ENCODE peak calls at places on chromosomes 7 and 10, in four cellular contexts. O, J, L and R are unnamed samples.

GRCh38 chr10:73460897-73461296 is 27.5 kb upstream of the MSS51 start:
- DNase-seq in L (no peak), O (no peak), J (no peak), R (no peak)

GRCh38 chr10:78212134-78212785 is 178.6 kb downstream of the RPS24 start:
- DNase-seq in J (no peak), L (peak), O (peak), R (no peak)

GRCh38 chr7:1924185-1924817 is 254.2 kb downstream of the ELFN1 start:
- DNase-seq in L (peak), J (no peak), O (peak), R (no peak)

GRCh38 chr7:134866581-134866980 is 87.1 kb downstream of the CALD1 start:
- DNase-seq in O (no peak), J (no peak), L (no peak), R (no peak)

GRCh38 chr7:22066484-22066883 is 120.8 kb upstream of the CDCA7L start:
- DNase-seq in J (no peak), L (no peak), O (no peak), R (no peak)

GRCh38 chr7:105721571-105722104 is 140.3 kb upstream of the EFCAB10 start:
- DNase-seq in J (no peak), L (no peak), O (no peak), R (no peak)

GRCh38 chr10:127801302-127801701 is 64.3 kb downstream of the FOXI2 start:
- DNase-seq in L (no peak), J (no peak), O (no peak), R (no peak)

GRCh38 chr10:123009105-123009805 is 449 bp downstream of the ACADSB start:
- DNase-seq in L (no peak), O (peak), J (peak), R (no peak)

GRCh38 chr7:74271742-74272141 is 17.5 kb upstream of the CLIP2 start:
- DNase-seq in O (no peak), L (no peak), J (no peak), R (no peak)

GRCh38 chr10:83701799-83702198 is 437.5 kb upstream of the GHITM start:
- DNase-seq in O (no peak), J (no peak), L (no peak), R (no peak)

GRCh38 chr10:59234194-59234593 is 57.8 kb downstream of the PHYHIPL start:
- DNase-seq in J (no peak), L (peak), O (no peak), R (no peak)

GRCh38 chr7:91325731-91326130 is 61.5 kb downstream of the FZD1 start:
- DNase-seq in J (no peak), O (no peak), L (peak), R (no peak)

GRCh38 chr10:103637855-103638561 is 144.5 kb downstream of the NEURL1 start:
- DNase-seq in L (peak), J (peak), O (no peak), R (no peak)

GRCh38 chr7:31105256-31105950 is 53.3 kb downstream of the ADCYAP1R1 start:
- DNase-seq in L (no peak), J (peak), O (peak), R (no peak)

GRCh38 chr7:157521752-157522151 is 184.9 kb downstream of the DNAJB6 start:
- DNase-seq in L (no peak), O (peak), J (no peak), R (no peak)

GRCh38 chr7:151745090-151745638 is 131.8 kb downstream of the PRKAG2 start:
- DNase-seq in L (peak), J (peak), O (no peak), R (peak)

GRCh38 chr10:44292390-44293002 is 92.4 kb downstream of the CXCL12 start:
- DNase-seq in O (peak), J (no peak), L (no peak), R (no peak)

GRCh38 chr10:11906714-11907113 is 83.6 kb downstream of the PROSER2 start:
- DNase-seq in L (no peak), J (no peak), O (no peak), R (no peak)

GRCh38 chr7:151271699-151272355 is 23.3 kb upstream of the SMARCD3 start:
- DNase-seq in J (peak), L (no peak), O (no peak), R (no peak)

GRCh38 chr10:12540341-12540781 is 191.0 kb downstream of the CAMK1D start:
- DNase-seq in O (no peak), J (no peak), L (peak), R (no peak)

GRCh38 chr10:132158122-132158741 is 28.5 kb upstream of the DPYSL4 start:
- DNase-seq in L (no peak), O (no peak), J (no peak), R (no peak)

GRCh38 chr7:121547341-121548092 is 151.4 kb upstream of the FAM3C start:
- DNase-seq in J (no peak), L (peak), O (no peak), R (no peak)

GRCh38 chr10:14695833-14696232 is 78.9 kb downstream of the FAM107B start:
- DNase-seq in L (no peak), O (no peak), J (no peak), R (no peak)

GRCh38 chr10:125095776-125096175 is 64.6 kb downstream of the CTBP2 start:
- DNase-seq in L (no peak), J (no peak), O (no peak), R (no peak)

GRCh38 chr7:93949468-93949867 is 27.9 kb downstream of the GNG11 start:
- DNase-seq in L (peak), J (no peak), O (no peak), R (peak)

GRCh38 chr10:14671383-14671782 is 103.3 kb downstream of the FAM107B start:
- DNase-seq in J (no peak), L (no peak), O (no peak), R (no peak)

GRCh38 chr7:157614457-157615020 is 277.7 kb downstream of the DNAJB6 start:
- DNase-seq in J (peak), O (no peak), L (no peak), R (no peak)

GRCh38 chr10:5905854-5906507 is 15.9 kb downstream of the FBH1 start:
- DNase-seq in O (no peak), J (no peak), L (no peak), R (no peak)

GRCh38 chr10:89664206-89664605 is 19.2 kb upstream of the PANK1 start:
- DNase-seq in O (no peak), L (no peak), J (no peak), R (no peak)

GRCh38 chr7:94510582-94511456 is 1.2 kb downstream of the CASD1 start:
- DNase-seq in L (peak), J (peak), O (peak), R (no peak)

GRCh38 chr7:144454256-144455039 is 51.0 kb upstream of the NOBOX start:
- DNase-seq in J (no peak), O (no peak), L (no peak), R (no peak)

GRCh38 chr7:46739378-46740234 is 818.5 kb upstream of the IGFBP3 start:
- DNase-seq in J (no peak), L (no peak), O (no peak), R (no peak)

GRCh38 chr7:84194484-84195260 is at the start of gene SEMA3A:
- DNase-seq in L (peak), J (no peak), O (peak), R (no peak)

GRCh38 chr7:125136755-125137547 is 207.3 kb upstream of the POT1 start:
- DNase-seq in J (no peak), O (no peak), L (peak), R (peak)

GRCh38 chr7:124420367-124420766 is 345.2 kb downstream of the GPR37 start:
- DNase-seq in L (no peak), J (no peak), O (no peak), R (no peak)

GRCh38 chr7:498678-499641 is 20.7 kb downstream of the PDGFA start:
- DNase-seq in J (no peak), L (no peak), O (no peak), R (no peak)

GRCh38 chr10:34889004-34889869 is 74.1 kb upstream of the PARD3 start:
- DNase-seq in L (peak), O (no peak), J (no peak), R (peak)

GRCh38 chr7:156943091-156944041 is 6.1 kb upstream of the NOM1 start:
- DNase-seq in O (no peak), L (no peak), J (no peak), R (no peak)

GRCh38 chr10:37436361-37436760 is 311.0 kb downstream of the ANKRD30A start:
- DNase-seq in O (no peak), J (no peak), L (no peak), R (no peak)

DNA sequence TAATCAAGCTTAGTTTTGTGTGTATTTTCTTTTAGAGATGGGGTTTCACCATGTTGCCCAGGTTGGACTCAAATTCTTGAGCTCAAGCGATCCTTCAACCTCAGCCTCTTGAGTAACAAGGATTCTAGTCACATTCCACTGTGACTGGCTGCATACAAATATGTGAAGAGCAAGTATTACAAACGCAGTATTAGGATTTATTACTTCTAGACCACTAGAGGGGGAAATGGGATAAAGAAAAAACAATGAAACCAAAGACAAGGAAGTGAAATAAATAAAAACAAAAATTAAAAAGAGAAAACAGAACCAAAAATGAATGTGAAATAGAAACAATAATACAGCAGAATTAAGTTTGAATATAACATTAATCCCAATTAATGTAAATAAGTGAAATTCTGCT is 308.7 kb downstream of the ANKRD30A start:
- DNase-seq in O (no peak), L (no peak), J (no peak), R (no peak)
- TF ChIP-seq CTCF in O (peak), L (no peak), J (no peak), R (no peak)

GRCh38 chr10:33193867-33194521 is 140.5 kb downstream of the NRP1 start:
- DNase-seq in J (peak), L (peak), O (no peak), R (no peak)

GRCh38 chr10:33189373-33189772 is 145.1 kb downstream of the NRP1 start:
- DNase-seq in J (no peak), O (no peak), L (no peak), R (no peak)

GRCh38 chr10:33187427-33187999 is 147.0 kb downstream of the NRP1 start:
- DNase-seq in O (no peak), J (no peak), L (no peak), R (no peak)

GRCh38 chr10:33193057-33193866 is 141.2 kb downstream of the NRP1 start:
- DNase-seq in J (peak), L (peak), O (peak), R (peak)

DNA sequence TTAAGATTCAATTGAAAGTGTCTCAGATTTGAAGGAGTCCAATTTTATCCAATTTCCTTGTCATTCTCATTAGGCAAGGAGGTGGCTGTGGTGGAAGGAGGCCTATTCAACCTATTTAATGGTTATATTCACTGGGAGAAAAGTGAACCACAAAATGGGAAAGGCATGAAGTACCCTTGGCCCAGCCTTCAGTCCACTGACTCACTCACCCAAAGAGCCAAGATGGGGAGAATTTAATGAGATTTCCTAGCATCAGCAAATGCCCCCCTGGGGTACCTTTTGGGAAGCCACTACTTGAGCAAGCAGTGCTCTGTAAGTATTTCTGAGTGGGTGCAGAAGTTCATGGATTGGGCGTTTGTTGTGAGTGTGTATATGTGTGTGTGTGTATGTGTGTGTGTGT is 144.1 kb downstream of the NRP1 start:
- DNase-seq in O (no peak), L (peak), J (no peak), R (no peak)
- H3K4me3 ChIP-seq in O (no peak), L (no peak), J (no peak), R (no peak)

GRCh38 chr10:126262971-126263370 is 125.3 kb downstream of the ADAM12 start:
- DNase-seq in L (no peak), O (no peak), J (no peak), R (no peak)
- TF ChIP-seq CTCF in L (no peak), O (no peak), J (no peak), R (no peak)

DNA sequence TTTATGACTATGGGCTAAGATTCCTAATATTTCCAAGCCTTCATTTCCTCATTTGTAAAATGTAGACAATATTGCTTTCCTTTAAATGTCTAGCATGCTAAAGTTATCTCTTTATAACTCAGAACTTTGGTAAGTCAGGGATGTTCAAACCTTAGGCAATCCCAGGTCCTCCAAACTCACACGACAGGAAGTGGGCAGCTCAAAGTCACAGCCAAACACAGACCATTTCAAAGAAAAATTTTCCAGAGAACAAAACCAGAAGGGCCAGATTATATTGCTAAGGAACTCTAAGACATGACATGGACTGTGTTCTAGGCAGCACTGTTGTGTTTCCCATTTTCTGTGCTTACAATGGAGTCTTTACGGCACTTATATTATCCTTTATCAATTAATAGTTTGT is 87.8 kb upstream of the DYNC1I1 start:
- DNase-seq in L (no peak), O (no peak), J (no peak), R (no peak)
- H3K4me3 ChIP-seq in L (no peak), O (no peak), J (no peak), R (no peak)

GRCh38 chr10:93070378-93071176 is 3.1 kb upstream of the CYP26A1 start:
- DNase-seq in O (no peak), J (no peak), L (no peak), R (no peak)

GRCh38 chr10:93072713-93073538 is 767 bp upstream of the CYP26A1 start:
- DNase-seq in O (no peak), L (no peak), J (no peak), R (no peak)

GRCh38 chr10:93072225-93072712 is 1.4 kb upstream of the CYP26A1 start:
- DNase-seq in O (no peak), L (no peak), J (no peak), R (no peak)

GRCh38 chr10:93071177-93071472 is 2.6 kb upstream of the CYP26A1 start:
- DNase-seq in O (no peak), L (no peak), J (no peak), R (no peak)

GRCh38 chr10:93071674-93072224 is 1.9 kb upstream of the CYP26A1 start:
- DNase-seq in L (no peak), J (no peak), O (no peak), R (no peak)
- TF ChIP-seq CTCF in L (no peak), J (no peak), O (no peak), R (no peak)

DNA sequence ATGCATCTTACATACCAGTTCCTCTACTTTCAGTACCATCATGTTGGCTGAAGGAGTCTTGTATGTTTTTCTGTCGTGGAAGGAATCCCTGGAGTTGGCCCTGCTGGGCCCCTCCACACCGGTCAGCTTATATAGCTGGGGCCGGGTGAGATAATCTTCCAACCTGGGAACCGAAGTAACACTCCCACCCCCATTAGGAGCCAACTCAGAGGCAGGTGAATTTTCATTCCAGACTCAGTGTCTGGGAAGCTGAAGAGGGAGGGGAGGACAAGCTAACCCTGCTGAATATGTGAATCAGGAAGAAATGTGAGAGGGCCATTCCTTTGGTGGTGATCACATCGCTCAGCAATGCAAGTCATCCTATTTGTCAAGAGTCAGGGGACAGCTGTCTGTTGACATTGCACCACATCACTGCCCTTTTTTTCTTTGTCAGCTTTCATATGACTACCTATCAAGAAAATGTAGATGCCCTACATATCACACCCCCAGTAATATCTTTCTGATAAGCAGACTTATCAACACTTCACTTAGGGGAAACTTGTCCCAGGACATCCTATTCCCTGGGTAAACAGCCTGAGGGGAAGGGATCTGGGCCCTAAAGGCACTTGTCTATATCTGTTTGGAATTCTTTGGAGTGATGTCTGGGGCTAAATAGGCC is at the start of gene ANKRD1:
- DNase-seq in O (no peak), L (peak), J (peak), R (peak)
- H3K4me3 ChIP-seq in O (no peak), L (peak), J (no peak), R (peak)

GRCh38 chr10:79397051-79397450 is 48.4 kb downstream of the ZCCHC24 start:
- DNase-seq in J (no peak), L (no peak), O (no peak), R (no peak)

GRCh38 chr10:79399242-79399831 is 46.1 kb downstream of the ZCCHC24 start:
- DNase-seq in O (peak), J (peak), L (peak), R (peak)

GRCh38 chr10:79398642-79399041 is 46.8 kb downstream of the ZCCHC24 start:
- DNase-seq in O (no peak), J (no peak), L (no peak), R (no peak)

GRCh38 chr10:79396587-79396986 is 48.8 kb downstream of the ZCCHC24 start:
- DNase-seq in J (no peak), L (no peak), O (no peak), R (no peak)

GRCh38 chr10:79397575-79398303 is 47.7 kb downstream of the ZCCHC24 start:
- DNase-seq in J (no peak), O (no peak), L (peak), R (no peak)
- TF ChIP-seq CTCF in J (no peak), O (no peak), L (no peak), R (no peak)

DNA sequence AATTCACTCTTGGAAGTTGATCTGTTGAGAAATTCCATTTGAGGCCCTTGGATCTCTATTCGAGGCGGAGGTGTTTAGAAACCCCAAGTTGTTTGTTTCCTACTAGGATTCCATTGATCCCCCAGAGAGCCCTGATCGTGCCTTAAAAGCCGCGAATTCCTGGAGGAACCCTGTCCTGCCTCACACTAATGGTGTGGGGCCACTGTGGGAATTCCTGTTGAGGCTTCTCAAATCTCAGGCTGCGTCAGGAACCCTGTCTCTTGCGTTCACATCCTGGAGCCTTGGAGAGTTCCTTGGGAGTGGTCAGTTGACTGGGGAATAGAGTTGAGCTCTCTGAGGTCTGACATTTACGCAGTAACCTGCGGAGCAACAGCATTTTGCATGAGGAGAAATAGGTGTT is 1.2 kb downstream of the CFAP69 start:
- DNase-seq in O (no peak), L (peak), J (no peak), R (no peak)
- H3K4me3 ChIP-seq in O (peak), L (peak), J (peak), R (peak)

GRCh38 chr10:80207768-80208385 is 2.5 kb upstream of the ANXA11 start:
- DNase-seq in J (no peak), O (no peak), L (no peak), R (no peak)
- TF ChIP-seq CTCF in J (no peak), O (no peak), L (no peak), R (no peak)